ENCODE peak calls at places on chromosomes 4 and X, in five cellular contexts. One of them, this sample, is unnamed.

GRCh38 chr4:184473265-184473514 is 1.2 kb downstream of the IRF2 start:
- DNase-seq in tibial artery: no peak
- DNase-seq in type B pancreatic cell: no peak
- DNase-seq in Calu3: no peak
- DNase-seq in cardiac muscle cell: no peak
- DNase-seq in this sample: no peak

GRCh38 chr4:89829470-89830138 is 7.4 kb downstream of the SNCA start:
- DNase-seq in type B pancreatic cell: no peak
- DNase-seq in cardiac muscle cell: no peak
- DNase-seq in Calu3: no peak
- DNase-seq in tibial artery: peak
- DNase-seq in this sample: no peak

GRCh38 chrX:136200466-136200865 is 50.7 kb downstream of the MAP7D3 start:
- DNase-seq in Calu3: peak
- DNase-seq in cardiac muscle cell: no peak
- DNase-seq in tibial artery: no peak
- DNase-seq in type B pancreatic cell: no peak
- DNase-seq in this sample: no peak

GRCh38 chrX:38500886-38501285 is 60.5 kb upstream of the TSPAN7 start:
- DNase-seq in cardiac muscle cell: no peak
- DNase-seq in type B pancreatic cell: no peak
- DNase-seq in Calu3: no peak
- DNase-seq in tibial artery: no peak
- DNase-seq in this sample: no peak

GRCh38 chr4:71355971-71356370 is 17.2 kb downstream of the SLC4A4 start:
- DNase-seq in Calu3: no peak
- DNase-seq in cardiac muscle cell: no peak
- DNase-seq in tibial artery: no peak
- DNase-seq in type B pancreatic cell: no peak
- DNase-seq in this sample: no peak

GRCh38 chr4:122914938-122915337 is 7.5 kb downstream of the NUDT6 start:
- DNase-seq in tibial artery: no peak
- DNase-seq in type B pancreatic cell: no peak
- DNase-seq in Calu3: no peak
- DNase-seq in cardiac muscle cell: no peak
- DNase-seq in this sample: no peak

GRCh38 chr4:32429151-32429550 is 1709.0 kb downstream of the PCDH7 start:
- DNase-seq in Calu3: no peak
- DNase-seq in tibial artery: no peak
- DNase-seq in cardiac muscle cell: no peak
- DNase-seq in type B pancreatic cell: no peak
- DNase-seq in this sample: no peak

GRCh38 chrX:119790977-119791436 is 423 bp downstream of the RPL39 start:
- DNase-seq in type B pancreatic cell: no peak
- DNase-seq in Calu3: peak
- DNase-seq in cardiac muscle cell: peak
- DNase-seq in tibial artery: peak
- DNase-seq in this sample: no peak

DNA sequence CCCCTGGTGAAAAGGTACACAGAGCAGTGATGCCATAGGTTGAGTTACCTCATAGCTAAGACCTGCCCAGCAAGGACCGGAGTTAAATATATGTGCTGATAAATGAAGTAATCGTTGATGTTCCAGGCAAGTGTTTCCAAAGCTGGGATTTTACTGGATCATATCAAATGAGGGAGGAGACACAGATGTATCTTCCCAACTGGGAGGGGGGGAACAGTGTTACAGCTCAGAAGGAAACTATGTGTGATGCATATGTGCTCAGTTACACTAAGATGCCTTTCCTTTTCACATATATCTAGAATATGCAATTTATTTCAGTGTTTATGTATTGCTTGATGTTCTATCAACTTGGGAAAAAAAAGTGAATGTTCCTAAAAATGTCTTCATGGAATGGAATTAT is 369.3 kb upstream of the FAM241A start:
- DNase-seq in cardiac muscle cell: no peak
- DNase-seq in Calu3: no peak
- DNase-seq in type B pancreatic cell: no peak
- DNase-seq in tibial artery: no peak
- DNase-seq in this sample: no peak
- TF ChIP-seq CTCF in cardiac muscle cell: no peak
- TF ChIP-seq CTCF in Calu3: no peak
- TF ChIP-seq CTCF in type B pancreatic cell: no peak
- TF ChIP-seq CTCF in tibial artery: no peak
- TF ChIP-seq CTCF in this sample: no peak

DNA sequence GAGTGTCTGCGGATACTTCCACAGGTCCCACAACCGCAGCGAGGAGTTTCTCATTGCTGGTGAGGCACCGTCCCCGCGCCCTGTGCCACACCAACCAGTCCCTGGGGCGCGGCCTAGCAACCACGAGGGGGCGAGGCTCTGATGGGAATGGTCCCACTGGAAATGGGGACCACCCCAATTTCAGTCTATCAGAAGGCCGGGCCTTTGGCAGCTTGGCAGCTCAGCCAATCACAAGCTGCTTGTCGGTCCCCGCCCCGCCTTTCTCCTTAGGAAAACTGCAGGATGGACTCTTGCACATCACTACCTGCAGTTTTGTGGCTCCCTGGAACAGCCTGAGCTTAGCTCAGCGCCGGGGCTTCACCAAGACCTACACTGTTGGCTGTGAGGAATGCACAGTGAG is 3.0 kb downstream of the TIMP1 start:
- DNase-seq in cardiac muscle cell: no peak
- DNase-seq in type B pancreatic cell: no peak
- DNase-seq in Calu3: no peak
- DNase-seq in tibial artery: no peak
- DNase-seq in this sample: peak
- TF ChIP-seq CTCF in cardiac muscle cell: no peak
- TF ChIP-seq CTCF in type B pancreatic cell: no peak
- TF ChIP-seq CTCF in Calu3: no peak
- TF ChIP-seq CTCF in tibial artery: no peak
- TF ChIP-seq CTCF in this sample: no peak

DNA sequence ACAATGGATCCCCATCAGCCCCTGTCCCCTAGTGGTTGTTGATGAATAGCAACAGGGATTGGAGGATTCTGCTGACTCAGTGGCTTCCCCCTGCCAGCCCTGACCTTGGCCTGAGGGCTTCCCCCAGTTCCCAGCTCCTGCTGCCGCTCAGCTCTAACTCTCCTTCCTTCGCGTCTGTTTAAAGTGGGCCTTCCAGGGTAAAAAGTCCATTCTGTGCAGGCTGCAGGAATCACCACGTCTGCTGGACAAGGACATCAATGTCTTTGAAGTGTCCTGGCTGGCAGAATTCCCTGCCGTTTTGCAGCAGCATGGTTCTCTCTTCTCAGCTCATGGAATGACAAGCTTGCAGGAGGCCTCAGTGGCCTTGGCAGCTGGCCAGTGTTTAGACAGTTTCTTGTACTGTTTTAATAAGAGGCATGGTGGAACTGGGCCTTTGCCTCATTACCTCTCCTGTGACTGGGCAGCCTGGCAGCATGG is 152.5 kb upstream of the STX18 start:
- DNase-seq in Calu3: no peak
- DNase-seq in type B pancreatic cell: no peak
- DNase-seq in tibial artery: peak
- DNase-seq in cardiac muscle cell: peak
- DNase-seq in this sample: no peak
- TF ChIP-seq CTCF in Calu3: no peak
- TF ChIP-seq CTCF in type B pancreatic cell: peak
- TF ChIP-seq CTCF in tibial artery: no peak
- TF ChIP-seq CTCF in cardiac muscle cell: peak
- TF ChIP-seq CTCF in this sample: peak

GRCh38 chrX:95145848-95146540 is 1472.0 kb downstream of the FAM133A start:
- DNase-seq in type B pancreatic cell: no peak
- DNase-seq in cardiac muscle cell: no peak
- DNase-seq in Calu3: no peak
- DNase-seq in tibial artery: no peak
- DNase-seq in this sample: no peak
- TF ChIP-seq CTCF in type B pancreatic cell: no peak
- TF ChIP-seq CTCF in cardiac muscle cell: no peak
- TF ChIP-seq CTCF in Calu3: no peak
- TF ChIP-seq CTCF in tibial artery: no peak
- TF ChIP-seq CTCF in this sample: no peak

GRCh38 chr4:150385606-150386005 is 196.3 kb upstream of the MAB21L2 start:
- DNase-seq in tibial artery: peak
- DNase-seq in Calu3: no peak
- DNase-seq in cardiac muscle cell: peak
- DNase-seq in type B pancreatic cell: no peak
- DNase-seq in this sample: no peak
- TF ChIP-seq CTCF in tibial artery: no peak
- TF ChIP-seq CTCF in Calu3: no peak
- TF ChIP-seq CTCF in cardiac muscle cell: no peak
- TF ChIP-seq CTCF in type B pancreatic cell: no peak
- TF ChIP-seq CTCF in this sample: no peak

This sample was measured in osteocyte.